ENCODE peak calls at places on chromosome 14, in four cellular contexts. N is mesendoderm, J is H9, R is H1. V is an unnamed sample.

GRCh38 chr14:99267871-99268775 is 3.9 kb downstream of the BCL11B start:
- DNase-seq in N (peak), J (no peak), R (no peak), V (no peak)

GRCh38 chr14:104158827-104159798 is 20.7 kb downstream of the KIF26A start:
- DNase-seq in N (peak), J (no peak), R (no peak), V (no peak)

GRCh38 chr14:38078393-38078792 is 129.3 kb upstream of the SSTR1 start:
- DNase-seq in N (no peak), J (no peak), R (no peak), V (no peak)

GRCh38 chr14:52360831-52361230 is 46.7 kb downstream of the PTGER2 start:
- DNase-seq in N (peak), J (no peak), R (no peak), V (no peak)

GRCh38 chr14:30204431-30204830 is 276.8 kb upstream of the PRKD1 start:
- DNase-seq in N (no peak), J (no peak), R (no peak), V (no peak)

GRCh38 chr14:24368562-24369252 is 723 bp downstream of the NFATC4 start:
- DNase-seq in N (peak), J (peak), R (peak), V (peak)

GRCh38 chr14:103886304-103887169 is 39.2 kb upstream of the PPP1R13B start:
- DNase-seq in N (peak), J (peak), R (no peak), V (no peak)

GRCh38 chr14:54935958-54936357 is 33.3 kb upstream of the GCH1 start:
- DNase-seq in N (no peak), J (no peak), R (no peak), V (peak)

GRCh38 chr14:105486974-105487448 is 325 bp downstream of the CRIP1 start:
- DNase-seq in N (no peak), J (no peak), R (peak), V (no peak)

GRCh38 chr14:75298187-75298985 is 19.8 kb downstream of the FOS start:
- DNase-seq in N (no peak), J (no peak), R (no peak), V (no peak)

GRCh38 chr14:104878582-104878981 is 13.5 kb downstream of the CEP170B start:
- DNase-seq in N (no peak), J (no peak), R (no peak), V (no peak)

GRCh38 chr14:35687335-35687939 is 121.7 kb downstream of the RALGAPA1 start:
- DNase-seq in N (peak), J (no peak), R (no peak), V (peak)

GRCh38 chr14:37858733-37859132 is 263.3 kb downstream of the TTC6 start:
- DNase-seq in N (no peak), J (no peak), R (no peak), V (no peak)

GRCh38 chr14:53550776-53551175 is 397.7 kb upstream of the DDHD1 start:
- DNase-seq in N (peak), J (no peak), R (no peak), V (no peak)

GRCh38 chr14:55911794-55912193 is 206.4 kb upstream of the PELI2 start:
- DNase-seq in N (no peak), J (no peak), R (no peak), V (no peak)

GRCh38 chr14:103994535-103995184 is 52.3 kb upstream of the RD3L start:
- DNase-seq in N (no peak), J (no peak), R (no peak), V (peak)

GRCh38 chr14:88798161-88798560 is 5.4 kb upstream of the EML5 start:
- DNase-seq in N (no peak), J (no peak), R (no peak), V (no peak)

GRCh38 chr14:99716850-99717681 is 33.0 kb downstream of the CYP46A1 start:
- DNase-seq in N (no peak), J (no peak), R (no peak), V (no peak)

GRCh38 chr14:94390372-94391086 is 2.1 kb upstream of the SERPINA1 start:
- DNase-seq in N (no peak), J (no peak), R (no peak), V (no peak)

GRCh38 chr14:103846569-103847438 is 571 bp downstream of the PPP1R13B start:
- DNase-seq in N (peak), J (peak), R (peak), V (no peak)

GRCh38 chr14:26621807-26622560 is 24.2 kb upstream of the NOVA1 start:
- DNase-seq in N (no peak), J (no peak), R (no peak), V (no peak)

GRCh38 chr14:90671382-90671781 is 144.8 kb downstream of the TTC7B start:
- DNase-seq in N (no peak), J (no peak), R (no peak), V (no peak)

GRCh38 chr14:56120091-56120632 is 2.0 kb downstream of the PELI2 start:
- DNase-seq in N (peak), J (no peak), R (no peak), V (peak)

GRCh38 chr14:100649173-100649519 is 61.9 kb upstream of the BEGAIN start:
- DNase-seq in N (no peak), J (no peak), R (no peak), V (peak)

GRCh38 chr14:97395068-97395467 is 597.9 kb downstream of the VRK1 start:
- DNase-seq in N (no peak), J (no peak), R (no peak), V (no peak)

GRCh38 chr14:68704736-68705720 is 87.8 kb downstream of the ZFP36L1 start:
- DNase-seq in N (no peak), J (no peak), R (no peak), V (peak)

GRCh38 chr14:99564256-99564902 is 39.6 kb downstream of the CCDC85C start:
- DNase-seq in N (no peak), J (no peak), R (no peak), V (peak)

DNA sequence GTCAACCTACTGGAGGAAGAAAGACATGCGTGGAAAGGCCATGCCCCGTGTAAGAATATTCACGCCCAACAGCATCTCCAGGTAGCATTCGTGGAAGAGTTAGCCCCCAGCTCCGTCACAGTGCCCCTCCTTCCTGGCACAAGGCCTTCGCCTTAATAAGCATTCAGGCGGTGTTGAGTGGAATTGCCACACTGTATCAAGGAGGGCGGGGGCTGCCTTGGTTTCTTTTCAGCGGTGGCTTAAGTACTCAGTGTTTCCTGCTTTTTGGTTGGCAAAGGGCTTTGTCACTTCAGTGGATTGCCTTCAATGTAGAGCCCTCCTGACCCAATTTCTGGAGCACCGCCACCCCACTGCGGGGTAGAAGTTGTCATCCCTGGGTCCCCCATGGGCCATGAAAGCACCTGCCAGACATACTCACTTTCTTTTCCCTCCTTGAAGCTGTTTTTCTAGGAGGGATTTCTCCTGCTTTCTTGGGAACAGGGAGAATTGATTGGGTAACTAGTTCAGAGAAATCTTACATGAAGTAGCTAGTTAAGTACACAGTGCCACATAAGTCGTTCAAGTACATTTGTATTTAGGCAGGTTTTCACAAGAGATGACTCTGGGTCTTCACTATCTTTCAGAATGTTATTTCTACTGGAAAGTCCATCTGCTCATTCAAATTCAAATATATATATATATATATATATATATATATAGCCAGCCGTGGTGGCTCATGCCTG is 65.5 kb upstream of the STON2 start:
- DNase-seq in N (no peak), J (no peak), R (no peak), V (no peak)
- H4K5ac ChIP-seq in N (no peak), J (no peak), R (no peak), V (peak)

GRCh38 chr14:23299986-23300686 is 2.5 kb downstream of the PPP1R3E start:
- DNase-seq in N (no peak), J (no peak), R (no peak), V (no peak)

GRCh38 chr14:23300687-23301223 is 1.9 kb downstream of the PPP1R3E start:
- DNase-seq in N (peak), J (no peak), R (no peak), V (peak)

GRCh38 chr14:23297878-23298277 is 4.8 kb downstream of the PPP1R3E start:
- DNase-seq in N (no peak), J (no peak), R (no peak), V (no peak)

GRCh38 chr14:23299186-23299521 is 3.5 kb downstream of the PPP1R3E start:
- DNase-seq in N (no peak), J (no peak), R (no peak), V (no peak)

GRCh38 chr14:23299558-23299957 is 3.1 kb downstream of the PPP1R3E start:
- DNase-seq in N (no peak), J (no peak), R (no peak), V (peak)
- H4K5ac ChIP-seq in N (no peak), J (no peak), R (no peak), V (no peak)

GRCh38 chr14:93034671-93034994 is 81.1 kb downstream of the ITPK1 start:
- DNase-seq in N (no peak), J (no peak), R (no peak), V (no peak)
- H4K5ac ChIP-seq in N (no peak), J (no peak), R (no peak), V (no peak)

GRCh38 chr14:50362791-50363733 is 33.6 kb downstream of the CDKL1 start:
- DNase-seq in N (no peak), J (no peak), R (no peak), V (peak)

GRCh38 chr14:50363734-50364113 is 33.0 kb downstream of the CDKL1 start:
- DNase-seq in N (no peak), J (no peak), R (no peak), V (peak)

GRCh38 chr14:50366589-50366988 is 30.1 kb downstream of the CDKL1 start:
- DNase-seq in N (no peak), J (no peak), R (no peak), V (no peak)

GRCh38 chr14:50364792-50365191 is 31.9 kb downstream of the CDKL1 start:
- DNase-seq in N (no peak), J (no peak), R (no peak), V (no peak)

GRCh38 chr14:50366115-50366514 is 30.6 kb downstream of the CDKL1 start:
- DNase-seq in N (no peak), J (no peak), R (no peak), V (peak)
- H4K5ac ChIP-seq in N (no peak), J (no peak), R (no peak), V (no peak)

V was measured in IMR-90.